ENCODE peak calls at places on chromosome 11, in ten cellular contexts. N is fibroblast of pulmonary artery; A is hippocampal formation; P is breast epithelium; L is stimulated activated CD8-positive, alpha-beta memory T cell treated with anti-CD3 and anti-CD28 coated beads, Interleukin-12 subunit alpha, Interleukin-12 subunit beta, amount 100 ng/mL, for 1 hour; H is activated T-helper 1 cell treated with anti-CD3 and anti-CD28 coated beads, Interleukin-12 subunit alpha, Interleukin-12 subunit beta, Interleukin-2, Interleukin-4 antibody, amounts not matched to agents 30 ng/mL and 10 ng/mL and 1 ng/mL, durations not matched to agents 14 hours and 24 hours and 36 hours; Z is AG08395; U is fibroblast of lung; F is upper lobe of right lung; K is MV-4-11. C is an unnamed sample.

GRCh38 chr11:79052539-79052938 is 388.3 kb downstream of the TENM4 start:
- DNase-seq in N (no peak), A (no peak), P (no peak), L (no peak), H (no peak), Z (no peak), U (peak), F (no peak), K (no peak), C (no peak)

GRCh38 chr11:70942593-70942992 is 309.8 kb downstream of the SHANK2 start:
- DNase-seq in N (peak), A (no peak), P (no peak), L (no peak), H (no peak), Z (no peak), U (no peak), F (no peak), K (no peak), C (peak)

GRCh38 chr11:113001709-113002108 is 40.5 kb downstream of the NCAM1 start:
- DNase-seq in N (no peak), A (no peak), P (no peak), L (no peak), H (no peak), Z (no peak), U (no peak), F (no peak), K (no peak), C (no peak)

GRCh38 chr11:79374707-79375106 is 66.1 kb downstream of the TENM4 start:
- DNase-seq in N (no peak), A (peak), P (no peak), L (no peak), H (no peak), Z (no peak), U (no peak), F (no peak), K (no peak), C (no peak)

GRCh38 chr11:78698612-78699011 is 123.9 kb upstream of the NARS2 start:
- DNase-seq in N (peak), A (no peak), P (no peak), L (no peak), H (no peak), Z (peak), U (peak), F (no peak), K (no peak), C (no peak)

GRCh38 chr11:7889985-7890384 is 41.1 kb downstream of the OR10A6 start:
- DNase-seq in N (no peak), A (no peak), P (no peak), L (no peak), H (no peak), Z (no peak), U (no peak), F (no peak), K (no peak), C (no peak)

GRCh38 chr11:73475549-73475948 is 99.3 kb downstream of the RELT start:
- DNase-seq in N (no peak), A (no peak), P (no peak), L (no peak), H (no peak), Z (no peak), U (no peak), F (no peak), K (no peak), C (no peak)

GRCh38 chr11:35761887-35762286 is 99.3 kb downstream of the TRIM44 start:
- DNase-seq in N (no peak), A (no peak), P (no peak), L (no peak), H (no peak), Z (no peak), U (no peak), F (no peak), K (no peak), C (no peak)

GRCh38 chr11:47616726-47617416 is 22.7 kb upstream of the C1QTNF4 start:
- DNase-seq in N (peak), A (peak), P (no peak), L (no peak), H (no peak), Z (peak), U (peak), F (no peak), K (peak), C (peak)

GRCh38 chr11:45052361-45052760 is 94.1 kb upstream of the PRDM11 start:
- DNase-seq in N (no peak), A (no peak), P (no peak), L (no peak), H (no peak), Z (peak), U (no peak), F (no peak), K (no peak), C (no peak)

GRCh38 chr11:79182794-79183193 is 258.0 kb downstream of the TENM4 start:
- DNase-seq in N (peak), A (no peak), P (no peak), L (no peak), H (no peak), Z (peak), U (peak), F (no peak), K (no peak), C (no peak)

GRCh38 chr11:32831241-32831640 is 1.5 kb downstream of the PRRG4 start:
- DNase-seq in N (no peak), A (no peak), P (no peak), L (no peak), H (no peak), Z (no peak), U (no peak), F (no peak), K (no peak), C (no peak)

GRCh38 chr11:42625757-42626156 is 686.0 kb upstream of the API5 start:
- DNase-seq in N (no peak), A (no peak), P (no peak), L (no peak), H (no peak), Z (no peak), U (no peak), F (no peak), K (no peak), C (no peak)

GRCh38 chr11:130852589-130852988 is 63.7 kb downstream of the SNX19 start:
- DNase-seq in N (no peak), A (no peak), P (no peak), L (no peak), H (no peak), Z (no peak), U (no peak), F (no peak), K (no peak), C (no peak)

GRCh38 chr11:126111458-126112116 is 48.9 kb upstream of the CDON start:
- DNase-seq in N (no peak), A (no peak), P (no peak), L (no peak), H (no peak), Z (no peak), U (no peak), F (no peak), K (no peak), C (no peak)

GRCh38 chr11:85787809-85788805 is 22.8 kb downstream of the SYTL2 start:
- DNase-seq in N (no peak), A (no peak), P (no peak), L (no peak), H (no peak), Z (no peak), U (no peak), F (no peak), K (no peak), C (peak)

GRCh38 chr11:9692696-9693095 is 28.8 kb downstream of the SWAP70 start:
- DNase-seq in N (no peak), A (no peak), P (no peak), L (no peak), H (no peak), Z (no peak), U (no peak), F (no peak), K (peak), C (no peak)

GRCh38 chr11:74347381-74347780 is 35.9 kb upstream of the P4HA3 start:
- DNase-seq in N (peak), A (no peak), P (no peak), L (no peak), H (no peak), Z (no peak), U (no peak), F (no peak), K (no peak), C (no peak)

GRCh38 chr11:118002541-118003019 is 16.4 kb downstream of the IL10RA start:
- DNase-seq in N (peak), A (no peak), P (no peak), L (no peak), H (peak), Z (no peak), U (no peak), F (no peak), K (peak), C (no peak)

GRCh38 chr11:75403037-75403436 is 3.7 kb downstream of the RPS3 start:
- DNase-seq in N (no peak), A (no peak), P (no peak), L (no peak), H (no peak), Z (no peak), U (no peak), F (no peak), K (no peak), C (no peak)

GRCh38 chr11:11558826-11559225 is 63.0 kb downstream of the GALNT18 start:
- DNase-seq in N (no peak), A (no peak), P (no peak), L (no peak), H (no peak), Z (no peak), U (no peak), F (peak), K (no peak), C (no peak)

GRCh38 chr11:93073026-93073425 is 103.6 kb downstream of the MTNR1B start:
- DNase-seq in N (no peak), A (no peak), P (no peak), L (no peak), H (no peak), Z (no peak), U (no peak), F (no peak), K (no peak), C (no peak)

GRCh38 chr11:60934091-60934789 is 10.0 kb downstream of the TMEM132A start:
- DNase-seq in N (no peak), A (no peak), P (no peak), L (no peak), H (no peak), Z (no peak), U (no peak), F (no peak), K (no peak), C (no peak)

GRCh38 chr11:77547863-77548551 is 41.7 kb upstream of the AQP11 start:
- DNase-seq in N (peak), A (peak), P (no peak), L (no peak), H (peak), Z (peak), U (peak), F (no peak), K (peak), C (peak)

GRCh38 chr11:70650075-70650909 is 252.0 kb downstream of the CTTN start:
- DNase-seq in N (peak), A (no peak), P (no peak), L (no peak), H (peak), Z (peak), U (peak), F (peak), K (peak), C (peak)

GRCh38 chr11:76149713-76150112 is 56.6 kb downstream of the WNT11 start:
- DNase-seq in N (no peak), A (no peak), P (no peak), L (no peak), H (no peak), Z (no peak), U (no peak), F (no peak), K (no peak), C (no peak)

GRCh38 chr11:128886401-128887119 is 4.6 kb upstream of the KCNJ5 start:
- DNase-seq in N (no peak), A (no peak), P (no peak), L (no peak), H (no peak), Z (no peak), U (no peak), F (no peak), K (no peak), C (peak)

GRCh38 chr11:125773516-125773915 is 5.1 kb downstream of the PATE2 start:
- DNase-seq in N (peak), A (no peak), P (no peak), L (no peak), H (no peak), Z (no peak), U (peak), F (no peak), K (no peak), C (no peak)

GRCh38 chr11:117183724-117184349 is 5.3 kb downstream of the SIDT2 start:
- DNase-seq in N (no peak), A (no peak), P (peak), L (no peak), H (no peak), Z (no peak), U (no peak), F (no peak), K (no peak), C (no peak)

GRCh38 chr11:75238595-75239245 is 1.9 kb upstream of the TPBGL start:
- DNase-seq in N (no peak), A (no peak), P (no peak), L (no peak), H (no peak), Z (no peak), U (no peak), F (no peak), K (no peak), C (no peak)

GRCh38 chr11:130523609-130524008 is 75.2 kb downstream of the ADAMTS15 start:
- DNase-seq in N (peak), A (no peak), P (no peak), L (no peak), H (no peak), Z (peak), U (peak), F (no peak), K (no peak), C (no peak)

GRCh38 chr11:72493426-72494108 is 59.2 kb upstream of the CLPB start:
- DNase-seq in N (no peak), A (no peak), P (no peak), L (no peak), H (no peak), Z (no peak), U (peak), F (no peak), K (peak), C (no peak)

GRCh38 chr11:2791521-2792375 is 92.0 kb upstream of the KCNQ1OT1 start:
- DNase-seq in N (no peak), A (no peak), P (no peak), L (no peak), H (no peak), Z (no peak), U (no peak), F (peak), K (no peak), C (no peak)

GRCh38 chr11:60921777-60922335 is 2.4 kb upstream of the TMEM132A start:
- DNase-seq in N (no peak), A (no peak), P (no peak), L (no peak), H (no peak), Z (no peak), U (no peak), F (no peak), K (no peak), C (no peak)

C was measured in A549.